ENCODE peak calls at places on chromosomes 13 and 19, in six cellular contexts. A is stomach, B is cardiac fibroblast, J is lower leg skin, H is endodermal cell, Y is foreskin fibroblast. C is an unnamed sample.

GRCh38 chr13:68550330-68550729 is 1320.2 kb upstream of the PCDH9 start:
- DNase-seq in A (no peak), B (no peak), J (no peak), H (no peak), Y (no peak), C (no peak)

GRCh38 chr19:52991484-52991883 is 22.2 kb upstream of the ERVV-1 start:
- DNase-seq in A (no peak), B (peak; percentile 46), J (peak; percentile 69), H (no peak), Y (peak; percentile 83), C (no peak)

GRCh38 chr13:114279770-114280169 is 1.6 kb upstream of the UPF3A start:
- DNase-seq in A (no peak), B (no peak), J (no peak), H (no peak), Y (no peak), C (no peak)

GRCh38 chr13:83536941-83537340 is 345.3 kb downstream of the SLITRK1 start:
- DNase-seq in A (no peak), B (no peak), J (no peak), H (no peak), Y (no peak), C (no peak)

GRCh38 chr19:21568816-21569496 is 63.6 kb downstream of the ZNF429 start:
- DNase-seq in A (peak; percentile 83), B (peak; percentile 87), J (peak; percentile 94), H (no peak), Y (peak; percentile 76), C (peak; percentile 31)

GRCh38 chr19:43687660-43687997 is 17.7 kb upstream of the PLAUR start:
- DNase-seq in A (no peak), B (no peak), J (no peak), H (no peak), Y (no peak), C (no peak)

GRCh38 chr13:81133066-81133465 is 792.1 kb upstream of the SPRY2 start:
- DNase-seq in A (no peak), B (no peak), J (no peak), H (no peak), Y (peak; percentile 4), C (peak; percentile 53)

GRCh38 chr13:23183292-23183691 is 2.5 kb downstream of the SGCG start:
- DNase-seq in A (no peak), B (no peak), J (no peak), H (no peak), Y (no peak), C (no peak)

GRCh38 chr19:48551437-48552302 is at the start of gene SULT2B1:
- DNase-seq in A (peak; percentile 85), B (no peak), J (no peak), H (no peak), Y (no peak), C (no peak)

GRCh38 chr13:77475345-77476084 is 60.0 kb upstream of the SCEL start:
- DNase-seq in A (no peak), B (no peak), J (no peak), H (no peak), Y (no peak), C (no peak)

GRCh38 chr13:100221166-100221565 is 132.3 kb downstream of the PCCA start:
- DNase-seq in A (no peak), B (no peak), J (no peak), H (no peak), Y (no peak), C (no peak)

GRCh38 chr19:41218615-41219507 is at the start of gene AXL:
- DNase-seq in A (peak; percentile 39), B (peak; percentile 90), J (peak; percentile 96), H (peak; percentile 95), Y (peak; percentile 96), C (peak; percentile 13)

GRCh38 chr13:99214232-99214631 is 13.6 kb downstream of the UBAC2 start:
- DNase-seq in A (no peak), B (no peak), J (no peak), H (no peak), Y (no peak), C (no peak)

GRCh38 chr13:23069571-23069970 is 111.2 kb upstream of the SGCG start:
- DNase-seq in A (no peak), B (peak; percentile 59), J (no peak), H (no peak), Y (peak; percentile 76), C (no peak)

GRCh38 chr19:6233051-6233826 is 46.5 kb downstream of the MLLT1 start:
- DNase-seq in A (peak; percentile 83), B (peak; percentile 79), J (peak; percentile 91), H (no peak), Y (peak; percentile 48), C (peak; percentile 57)

GRCh38 chr19:14072535-14073231 is at the start of gene MISP3:
- DNase-seq in A (peak; percentile 90), B (peak; percentile 26), J (peak; percentile 89), H (peak; percentile 81), Y (peak; percentile 49), C (no peak)

GRCh38 chr19:10294368-10294697 is 4.6 kb downstream of the ICAM5 start:
- DNase-seq in A (no peak), B (no peak), J (no peak), H (peak; percentile 88), Y (peak; percentile 38), C (no peak)

GRCh38 chr19:58395220-58395978 is at the start of gene RNF225:
- DNase-seq in A (no peak), B (no peak), J (no peak), H (peak; percentile 87), Y (peak; percentile 51), C (no peak)

GRCh38 chr13:80029170-80029569 is 311.8 kb downstream of the SPRY2 start:
- DNase-seq in A (no peak), B (no peak), J (no peak), H (no peak), Y (no peak), C (no peak)

GRCh38 chr13:102555914-102556553 is 40.8 kb upstream of the TPP2 start:
- DNase-seq in A (no peak), B (peak; percentile 44), J (no peak), H (no peak), Y (peak; percentile 72), C (peak; percentile 15)

GRCh38 chr13:51058461-51059167 is 52.5 kb downstream of the C13orf42 start:
- DNase-seq in A (no peak), B (no peak), J (no peak), H (peak; percentile 45), Y (no peak), C (no peak)

GRCh38 chr19:17227798-17228367 is 1.9 kb downstream of the OCEL1 start:
- DNase-seq in A (no peak), B (no peak), J (no peak), H (no peak), Y (no peak), C (no peak)

GRCh38 chr19:16571283-16571682 is 932 bp downstream of the SLC35E1 start:
- DNase-seq in A (no peak), B (peak; percentile 51), J (no peak), H (no peak), Y (peak; percentile 50), C (peak; percentile 11)

GRCh38 chr13:30510811-30511371 is 45.2 kb upstream of the HMGB1 start:
- DNase-seq in A (no peak), B (no peak), J (no peak), H (no peak), Y (no peak), C (no peak)

GRCh38 chr13:114121496-114122466 is 10.6 kb downstream of the RASA3 start:
- DNase-seq in A (no peak), B (no peak), J (no peak), H (no peak), Y (no peak), C (no peak)

GRCh38 chr13:98397221-98397620 is 179.7 kb downstream of the STK24 start:
- DNase-seq in A (no peak), B (peak; percentile 46), J (no peak), H (no peak), Y (peak; percentile 31), C (no peak)

GRCh38 chr13:94660695-94661324 is 51.5 kb downstream of the SOX21 start:
- DNase-seq in A (no peak), B (peak; percentile 35), J (no peak), H (no peak), Y (peak; percentile 63), C (peak; percentile 12)
- TF ChIP-seq CTCF in A (no peak), B (peak; percentile 20), J (no peak), H (peak; percentile 70), Y (peak; percentile 40), C (peak; percentile 49)

DNA sequence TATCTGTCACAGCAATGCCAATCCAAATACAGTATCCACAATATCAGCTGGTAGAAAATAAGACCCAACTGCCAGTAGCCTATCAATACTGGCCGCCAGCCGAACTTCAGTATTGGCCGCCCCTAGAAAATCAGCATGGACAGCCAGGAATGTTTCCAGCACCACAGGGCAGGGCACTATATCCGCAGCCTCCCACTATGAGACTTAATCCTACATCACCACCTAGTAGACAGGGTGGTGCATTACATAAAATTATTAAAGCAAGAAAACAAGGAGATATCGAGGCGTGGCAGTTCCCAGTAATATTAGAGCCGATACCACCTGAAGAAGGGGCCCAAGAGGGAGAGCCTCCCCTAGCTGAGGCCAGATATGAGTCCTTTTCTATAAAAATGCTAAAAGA is 111.3 kb downstream of the ZNF486 start:
- DNase-seq in A (peak; percentile 43), B (no peak), J (no peak), H (peak; percentile 74), Y (no peak), C (no peak)
- TF ChIP-seq CTCF in A (peak; percentile 62), B (peak; percentile 41), J (no peak), H (peak; percentile 73), Y (no peak), C (no peak)

GRCh38 chr19:11483176-11484111 is 2.6 kb upstream of the ELAVL3 start:
- DNase-seq in A (no peak), B (no peak), J (no peak), H (peak; percentile 71), Y (no peak), C (no peak)

GRCh38 chr19:11480081-11480926 is 542 bp downstream of the ELAVL3 start:
- DNase-seq in A (no peak), B (no peak), J (no peak), H (no peak), Y (no peak), C (no peak)

GRCh38 chr19:11482384-11483050 is 1.7 kb upstream of the ELAVL3 start:
- DNase-seq in A (peak; percentile 86), B (peak; percentile 89), J (peak; percentile 96), H (peak; percentile 90), Y (peak; percentile 94), C (no peak)

GRCh38 chr19:11480927-11481776 is at the start of gene ELAVL3:
- DNase-seq in A (no peak), B (no peak), J (no peak), H (peak; percentile 68), Y (no peak), C (no peak)

GRCh38 chr19:11481777-11482383 is 1.0 kb upstream of the ELAVL3 start:
- DNase-seq in A (peak; percentile 45), B (peak; percentile 92), J (peak; percentile 89), H (peak; percentile 95), Y (peak; percentile 95), C (no peak)
- TF ChIP-seq CTCF in A (no peak), B (no peak), J (no peak), H (no peak), Y (no peak), C (no peak)

DNA sequence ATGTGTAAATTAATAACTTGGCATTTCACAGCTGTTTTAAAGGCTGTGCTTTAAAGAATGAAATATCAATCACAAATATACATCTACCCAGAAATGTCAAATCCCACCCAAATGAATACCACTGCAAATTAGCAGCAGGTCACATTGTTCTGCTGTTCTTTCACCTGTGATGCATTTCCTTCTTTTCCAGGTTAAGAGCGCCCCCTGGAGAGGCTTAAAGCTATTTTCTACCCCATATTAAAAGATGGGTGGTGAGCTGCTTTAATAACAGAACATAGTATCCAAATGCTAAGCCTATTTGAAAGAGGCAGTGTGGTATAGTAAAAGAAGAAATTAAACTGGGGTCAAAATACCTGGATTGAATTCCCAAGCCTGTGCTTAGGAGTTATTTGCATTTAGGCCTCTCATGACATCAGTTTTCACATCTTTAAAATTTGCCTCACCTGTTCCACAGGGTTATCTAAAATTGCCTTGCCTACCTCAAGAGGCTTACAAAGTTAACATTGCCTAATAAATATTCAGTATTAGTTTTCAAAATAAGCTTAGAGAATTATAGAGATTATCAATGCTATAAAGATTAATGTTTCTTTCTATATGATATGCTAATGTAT is 396.9 kb upstream of the SLITRK5 start:
- DNase-seq in A (no peak), B (peak; percentile 43), J (no peak), H (peak; percentile 82), Y (no peak), C (peak; percentile 49)
- TF ChIP-seq CTCF in A (no peak), B (peak; percentile 19), J (no peak), H (peak; percentile 91), Y (peak; percentile 25), C (peak; percentile 74)

C was measured in astrocyte of the cerebellum.